ENCODE peak calls at places on chromosomes 3 and 15, in nine cellular contexts. One of them, this sample, is unnamed.

GRCh38 chr3:145898487-145898886 is 262.5 kb downstream of the PLOD2 start:
- DNase-seq in activated CD4-positive, alpha-beta memory T cell treated with anti-CD3 and anti-CD28 coated beads for 36 hours: no peak
- DNase-seq in RWPE1: no peak
- DNase-seq in sigmoid colon: no peak
- DNase-seq in pancreas: no peak
- DNase-seq in left cardiac atrium: no peak
- DNase-seq in frontal cortex: no peak
- DNase-seq in amniotic stem cell: no peak
- DNase-seq in CD4-positive, alpha-beta T cell: no peak
- DNase-seq in this sample: no peak

GRCh38 chr3:123564056-123564455 is 20.8 kb downstream of the HACD2 start:
- DNase-seq in CD4-positive, alpha-beta T cell: no peak
- DNase-seq in frontal cortex: no peak
- DNase-seq in pancreas: no peak
- DNase-seq in amniotic stem cell: no peak
- DNase-seq in sigmoid colon: no peak
- DNase-seq in left cardiac atrium: no peak
- DNase-seq in activated CD4-positive, alpha-beta memory T cell treated with anti-CD3 and anti-CD28 coated beads for 36 hours: no peak
- DNase-seq in RWPE1: no peak
- DNase-seq in this sample: no peak

GRCh38 chr3:191721983-191722382 is 261.0 kb downstream of the PYDC2 start:
- DNase-seq in activated CD4-positive, alpha-beta memory T cell treated with anti-CD3 and anti-CD28 coated beads for 36 hours: no peak
- DNase-seq in amniotic stem cell: no peak
- DNase-seq in frontal cortex: no peak
- DNase-seq in left cardiac atrium: no peak
- DNase-seq in RWPE1: peak
- DNase-seq in CD4-positive, alpha-beta T cell: no peak
- DNase-seq in sigmoid colon: no peak
- DNase-seq in pancreas: peak
- DNase-seq in this sample: no peak

GRCh38 chr15:82105458-82106205 is 59.8 kb upstream of the MEX3B start:
- DNase-seq in sigmoid colon: peak
- DNase-seq in RWPE1: no peak
- DNase-seq in frontal cortex: no peak
- DNase-seq in activated CD4-positive, alpha-beta memory T cell treated with anti-CD3 and anti-CD28 coated beads for 36 hours: no peak
- DNase-seq in amniotic stem cell: no peak
- DNase-seq in CD4-positive, alpha-beta T cell: no peak
- DNase-seq in left cardiac atrium: no peak
- DNase-seq in pancreas: peak
- DNase-seq in this sample: peak

GRCh38 chr15:90249123-90249863 is at the start of gene TTLL13:
- DNase-seq in amniotic stem cell: peak
- DNase-seq in left cardiac atrium: peak
- DNase-seq in pancreas: peak
- DNase-seq in activated CD4-positive, alpha-beta memory T cell treated with anti-CD3 and anti-CD28 coated beads for 36 hours: peak
- DNase-seq in RWPE1: peak
- DNase-seq in sigmoid colon: peak
- DNase-seq in frontal cortex: peak
- DNase-seq in CD4-positive, alpha-beta T cell: peak
- DNase-seq in this sample: peak

GRCh38 chr3:131795382-131796085 is 239.3 kb downstream of the CPNE4 start:
- DNase-seq in sigmoid colon: no peak
- DNase-seq in activated CD4-positive, alpha-beta memory T cell treated with anti-CD3 and anti-CD28 coated beads for 36 hours: no peak
- DNase-seq in CD4-positive, alpha-beta T cell: no peak
- DNase-seq in RWPE1: no peak
- DNase-seq in frontal cortex: no peak
- DNase-seq in pancreas: no peak
- DNase-seq in amniotic stem cell: no peak
- DNase-seq in left cardiac atrium: peak
- DNase-seq in this sample: peak

GRCh38 chr15:74170083-74170844 is 3.2 kb upstream of the ISLR start:
- DNase-seq in frontal cortex: no peak
- DNase-seq in RWPE1: no peak
- DNase-seq in left cardiac atrium: no peak
- DNase-seq in CD4-positive, alpha-beta T cell: no peak
- DNase-seq in pancreas: no peak
- DNase-seq in amniotic stem cell: no peak
- DNase-seq in activated CD4-positive, alpha-beta memory T cell treated with anti-CD3 and anti-CD28 coated beads for 36 hours: no peak
- DNase-seq in sigmoid colon: peak
- DNase-seq in this sample: no peak

GRCh38 chr3:179608931-179609720 is 4.5 kb downstream of the NDUFB5 start:
- DNase-seq in frontal cortex: no peak
- DNase-seq in pancreas: no peak
- DNase-seq in left cardiac atrium: no peak
- DNase-seq in activated CD4-positive, alpha-beta memory T cell treated with anti-CD3 and anti-CD28 coated beads for 36 hours: peak
- DNase-seq in sigmoid colon: no peak
- DNase-seq in RWPE1: no peak
- DNase-seq in CD4-positive, alpha-beta T cell: no peak
- DNase-seq in amniotic stem cell: no peak
- DNase-seq in this sample: no peak

GRCh38 chr15:87877114-87877810 is 379.3 kb downstream of the NTRK3 start:
- DNase-seq in sigmoid colon: no peak
- DNase-seq in left cardiac atrium: peak
- DNase-seq in CD4-positive, alpha-beta T cell: no peak
- DNase-seq in amniotic stem cell: no peak
- DNase-seq in pancreas: no peak
- DNase-seq in activated CD4-positive, alpha-beta memory T cell treated with anti-CD3 and anti-CD28 coated beads for 36 hours: no peak
- DNase-seq in frontal cortex: no peak
- DNase-seq in RWPE1: no peak
- DNase-seq in this sample: no peak

GRCh38 chr3:197173620-197174019 is 124.8 kb downstream of the DLG1 start:
- DNase-seq in CD4-positive, alpha-beta T cell: no peak
- DNase-seq in amniotic stem cell: no peak
- DNase-seq in left cardiac atrium: no peak
- DNase-seq in pancreas: no peak
- DNase-seq in sigmoid colon: no peak
- DNase-seq in activated CD4-positive, alpha-beta memory T cell treated with anti-CD3 and anti-CD28 coated beads for 36 hours: no peak
- DNase-seq in RWPE1: no peak
- DNase-seq in frontal cortex: no peak
- DNase-seq in this sample: no peak

GRCh38 chr3:54917172-54917571 is 10.7 kb downstream of the LRTM1 start:
- DNase-seq in amniotic stem cell: no peak
- DNase-seq in frontal cortex: no peak
- DNase-seq in left cardiac atrium: no peak
- DNase-seq in sigmoid colon: no peak
- DNase-seq in CD4-positive, alpha-beta T cell: no peak
- DNase-seq in pancreas: no peak
- DNase-seq in activated CD4-positive, alpha-beta memory T cell treated with anti-CD3 and anti-CD28 coated beads for 36 hours: no peak
- DNase-seq in RWPE1: no peak
- DNase-seq in this sample: no peak

GRCh38 chr3:53518495-53518981 is 24.1 kb downstream of the CACNA1D start:
- DNase-seq in sigmoid colon: no peak
- DNase-seq in RWPE1: no peak
- DNase-seq in left cardiac atrium: no peak
- DNase-seq in amniotic stem cell: no peak
- DNase-seq in activated CD4-positive, alpha-beta memory T cell treated with anti-CD3 and anti-CD28 coated beads for 36 hours: no peak
- DNase-seq in CD4-positive, alpha-beta T cell: no peak
- DNase-seq in frontal cortex: no peak
- DNase-seq in pancreas: no peak
- DNase-seq in this sample: no peak

GRCh38 chr15:81118361-81118760 is 15.7 kb upstream of the CFAP161 start:
- DNase-seq in amniotic stem cell: no peak
- DNase-seq in activated CD4-positive, alpha-beta memory T cell treated with anti-CD3 and anti-CD28 coated beads for 36 hours: no peak
- DNase-seq in frontal cortex: no peak
- DNase-seq in left cardiac atrium: no peak
- DNase-seq in CD4-positive, alpha-beta T cell: no peak
- DNase-seq in sigmoid colon: no peak
- DNase-seq in pancreas: no peak
- DNase-seq in RWPE1: no peak
- DNase-seq in this sample: no peak

GRCh38 chr15:101675015-101675414 is 22.8 kb upstream of the TM2D3 start:
- DNase-seq in activated CD4-positive, alpha-beta memory T cell treated with anti-CD3 and anti-CD28 coated beads for 36 hours: no peak
- DNase-seq in CD4-positive, alpha-beta T cell: no peak
- DNase-seq in pancreas: no peak
- DNase-seq in left cardiac atrium: no peak
- DNase-seq in amniotic stem cell: no peak
- DNase-seq in sigmoid colon: no peak
- DNase-seq in RWPE1: peak
- DNase-seq in frontal cortex: no peak
- DNase-seq in this sample: no peak

GRCh38 chr3:155190686-155191085 is 102.8 kb downstream of the STRIT1 start:
- DNase-seq in pancreas: no peak
- DNase-seq in amniotic stem cell: no peak
- DNase-seq in CD4-positive, alpha-beta T cell: no peak
- DNase-seq in left cardiac atrium: no peak
- DNase-seq in RWPE1: no peak
- DNase-seq in activated CD4-positive, alpha-beta memory T cell treated with anti-CD3 and anti-CD28 coated beads for 36 hours: no peak
- DNase-seq in sigmoid colon: no peak
- DNase-seq in frontal cortex: no peak
- DNase-seq in this sample: no peak

GRCh38 chr15:48481802-48482201 is 150.6 kb downstream of the DUT start:
- DNase-seq in frontal cortex: no peak
- DNase-seq in pancreas: no peak
- DNase-seq in RWPE1: no peak
- DNase-seq in sigmoid colon: no peak
- DNase-seq in left cardiac atrium: no peak
- DNase-seq in CD4-positive, alpha-beta T cell: no peak
- DNase-seq in amniotic stem cell: no peak
- DNase-seq in activated CD4-positive, alpha-beta memory T cell treated with anti-CD3 and anti-CD28 coated beads for 36 hours: no peak
- DNase-seq in this sample: no peak

GRCh38 chr15:67359431-67360082 is 105.0 kb downstream of the IQCH start:
- DNase-seq in RWPE1: no peak
- DNase-seq in left cardiac atrium: no peak
- DNase-seq in amniotic stem cell: no peak
- DNase-seq in CD4-positive, alpha-beta T cell: no peak
- DNase-seq in frontal cortex: no peak
- DNase-seq in sigmoid colon: no peak
- DNase-seq in activated CD4-positive, alpha-beta memory T cell treated with anti-CD3 and anti-CD28 coated beads for 36 hours: no peak
- DNase-seq in pancreas: peak
- DNase-seq in this sample: no peak

GRCh38 chr3:57910988-57911387 is 97.2 kb upstream of the FLNB start:
- DNase-seq in pancreas: no peak
- DNase-seq in frontal cortex: no peak
- DNase-seq in activated CD4-positive, alpha-beta memory T cell treated with anti-CD3 and anti-CD28 coated beads for 36 hours: peak
- DNase-seq in sigmoid colon: no peak
- DNase-seq in left cardiac atrium: no peak
- DNase-seq in amniotic stem cell: no peak
- DNase-seq in CD4-positive, alpha-beta T cell: no peak
- DNase-seq in RWPE1: no peak
- DNase-seq in this sample: no peak

GRCh38 chr15:27845535-27846369 is 253.4 kb downstream of the OCA2 start:
- DNase-seq in RWPE1: no peak
- DNase-seq in activated CD4-positive, alpha-beta memory T cell treated with anti-CD3 and anti-CD28 coated beads for 36 hours: no peak
- DNase-seq in frontal cortex: no peak
- DNase-seq in CD4-positive, alpha-beta T cell: no peak
- DNase-seq in sigmoid colon: no peak
- DNase-seq in left cardiac atrium: no peak
- DNase-seq in pancreas: no peak
- DNase-seq in amniotic stem cell: no peak
- DNase-seq in this sample: no peak

This sample was measured in lung.